ENCODE peak calls at places on chromosomes 5 and 9, in five cellular contexts. H is stomach, Z is kidney, I is left ventricle myocardium inferior, X is brain microvascular endothelial cell. Y is an unnamed sample.

GRCh38 chr9:79240774-79241173 is 331.0 kb upstream of the TLE4 start:
- DNase-seq in I (no peak), X (no peak), H (no peak), Z (no peak), Y (no peak)

GRCh38 chr5:137605377-137605776 is 106.3 kb upstream of the SPOCK1 start:
- DNase-seq in I (no peak), Z (no peak), H (no peak), X (no peak), Y (no peak)

GRCh38 chr9:18487620-18488019 is 13.7 kb downstream of the ADAMTSL1 start:
- DNase-seq in X (no peak), I (no peak), Z (no peak), H (no peak), Y (no peak)

GRCh38 chr5:128825826-128826225 is 139.5 kb upstream of the SLC27A6 start:
- DNase-seq in X (peak; percentile 36), I (no peak), Z (no peak), H (no peak), Y (no peak)

GRCh38 chr5:137344723-137345322 is 154.3 kb downstream of the SPOCK1 start:
- DNase-seq in H (peak; percentile 40), Z (no peak), I (no peak), X (peak; percentile 73), Y (peak; percentile 55)

GRCh38 chr5:98772415-98773213 is 849 bp upstream of the RGMB start:
- DNase-seq in H (peak; percentile 83), I (peak; percentile 68), X (no peak), Z (peak; percentile 90), Y (peak; percentile 87)

GRCh38 chr5:118956727-118957126 is 31.6 kb downstream of the DTWD2 start:
- DNase-seq in X (no peak), H (no peak), I (no peak), Z (no peak), Y (peak; percentile 7)

GRCh38 chr9:17531642-17532254 is 47.1 kb upstream of the SH3GL2 start:
- DNase-seq in H (peak; percentile 61), Z (no peak), X (peak; percentile 74), I (no peak), Y (peak; percentile 50)

GRCh38 chr5:1387876-1388275 is 43.0 kb upstream of the CLPTM1L start:
- DNase-seq in I (no peak), X (no peak), H (no peak), Z (peak; percentile 58), Y (no peak)
- TF ChIP-seq CTCF in I (no peak), X (no peak), H (no peak), Z (no peak), Y (no peak)

GRCh38 chr5:76425940-76426339 is 22.9 kb downstream of the IQGAP2 start:
- DNase-seq in Z (no peak), X (no peak), H (no peak), I (no peak), Y (no peak)

GRCh38 chr5:76431336-76431735 is 28.3 kb downstream of the IQGAP2 start:
- DNase-seq in X (no peak), Z (no peak), I (no peak), H (no peak), Y (no peak)

GRCh38 chr5:76426391-76426802 is 23.3 kb downstream of the IQGAP2 start:
- DNase-seq in I (no peak), H (no peak), Z (no peak), X (no peak), Y (no peak)

GRCh38 chr5:76431779-76432178 is 28.7 kb downstream of the IQGAP2 start:
- DNase-seq in I (no peak), X (no peak), H (no peak), Z (no peak), Y (no peak)

DNA sequence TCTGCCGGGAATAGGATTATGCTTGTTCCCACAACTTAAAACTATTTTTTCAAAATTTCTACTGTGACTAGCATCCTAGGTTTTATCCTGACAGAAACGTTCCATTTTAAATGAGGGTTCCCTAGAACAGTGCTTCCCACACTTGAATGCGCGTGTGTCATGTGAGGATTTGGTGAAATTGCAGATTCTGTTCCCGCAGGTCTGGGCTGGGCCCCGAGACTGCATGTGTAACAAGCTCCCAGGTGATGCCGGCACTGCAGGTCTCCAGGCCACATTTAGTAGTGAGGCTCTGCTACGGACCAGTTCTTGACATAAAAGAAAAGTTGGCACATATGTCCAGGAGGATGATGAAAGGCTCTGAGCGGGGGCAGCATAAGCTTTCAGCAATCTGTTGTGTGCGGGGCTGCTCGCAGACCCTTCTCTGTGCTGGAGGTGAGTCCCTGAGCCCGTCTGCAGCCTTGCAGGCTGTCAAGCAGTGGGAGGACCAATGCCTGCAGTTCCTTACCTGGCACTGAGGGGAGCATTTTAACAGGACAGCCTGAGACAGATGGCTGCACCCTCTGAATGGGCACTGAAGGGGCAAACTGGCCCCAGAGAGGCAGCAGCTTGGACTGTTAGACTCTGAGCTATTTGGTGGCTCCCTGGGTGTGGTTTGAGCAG is 24.5 kb downstream of the IQGAP2 start:
- DNase-seq in H (no peak), I (no peak), Z (no peak), X (no peak), Y (no peak)
- H3K4me3 ChIP-seq in H (no peak overlapping the region), I (no peak overlapping the region), Z (no peak overlapping the region), X (no peak overlapping the region), Y (no peak overlapping the region)

GRCh38 chr9:106648799-106649198 is 214.2 kb upstream of the ZNF462 start:
- DNase-seq in H (no peak), I (no peak), Z (no peak), X (no peak), Y (no peak)
- TF ChIP-seq CTCF in H (no peak), I (peak; percentile 43), Z (peak; percentile 33), X (peak; percentile 23), Y (no peak)

GRCh38 chr5:158881076-158881880 is 218.4 kb downstream of the EBF1 start:
- DNase-seq in H (no peak), Z (no peak), I (no peak), X (no peak), Y (peak; percentile 50)
- H3K4me3 ChIP-seq in H (no peak overlapping the region), Z (no peak overlapping the region), I (no peak overlapping the region), X (no peak overlapping the region), Y (peak overlapping the region; percentile 35)

Y was measured in GM12865.